ENCODE peak calls at places on chromosomes 11 and 22, in seven cellular contexts. One of them, this sample, is unnamed.

GRCh38 chr11:15923169-15923568 is 433.2 kb downstream of the SOX6 start:
- DNase-seq in GM12865: no peak
- DNase-seq in T-cell: no peak
- DNase-seq in activated gamma-delta T cell treated with anti-CD3 and anti-CD28 coated beads, Interleukin-2, amount 50 U/mL, for 16 hours: no peak
- DNase-seq in KBM-7: no peak
- DNase-seq in coronary artery: no peak
- DNase-seq in NCI-H748 treated with DMSO at 0.1 percent for 48 hours: no peak
- DNase-seq in this sample: no peak

GRCh38 chr22:47345025-47345424 is 582.6 kb downstream of the TBC1D22A start:
- DNase-seq in GM12865: no peak
- DNase-seq in T-cell: no peak
- DNase-seq in activated gamma-delta T cell treated with anti-CD3 and anti-CD28 coated beads, Interleukin-2, amount 50 U/mL, for 16 hours: no peak
- DNase-seq in KBM-7: no peak
- DNase-seq in coronary artery: peak
- DNase-seq in NCI-H748 treated with DMSO at 0.1 percent for 48 hours: no peak
- DNase-seq in this sample: no peak

GRCh38 chr11:16070573-16070972 is 285.8 kb downstream of the SOX6 start:
- DNase-seq in GM12865: no peak
- DNase-seq in T-cell: no peak
- DNase-seq in activated gamma-delta T cell treated with anti-CD3 and anti-CD28 coated beads, Interleukin-2, amount 50 U/mL, for 16 hours: no peak
- DNase-seq in KBM-7: no peak
- DNase-seq in coronary artery: no peak
- DNase-seq in NCI-H748 treated with DMSO at 0.1 percent for 48 hours: no peak
- DNase-seq in this sample: no peak

GRCh38 chr11:31995525-31996123 is 95.2 kb upstream of the RCN1 start:
- DNase-seq in GM12865: peak
- DNase-seq in T-cell: no peak
- DNase-seq in activated gamma-delta T cell treated with anti-CD3 and anti-CD28 coated beads, Interleukin-2, amount 50 U/mL, for 16 hours: no peak
- DNase-seq in KBM-7: no peak
- DNase-seq in coronary artery: no peak
- DNase-seq in NCI-H748 treated with DMSO at 0.1 percent for 48 hours: no peak
- DNase-seq in this sample: no peak

GRCh38 chr11:116424615-116425261 is 348.0 kb downstream of the BUD13 start:
- DNase-seq in GM12865: no peak
- DNase-seq in T-cell: no peak
- DNase-seq in activated gamma-delta T cell treated with anti-CD3 and anti-CD28 coated beads, Interleukin-2, amount 50 U/mL, for 16 hours: no peak
- DNase-seq in KBM-7: no peak
- DNase-seq in coronary artery: no peak
- DNase-seq in NCI-H748 treated with DMSO at 0.1 percent for 48 hours: no peak
- DNase-seq in this sample: no peak

GRCh38 chr22:27239520-27239919 is 562.0 kb downstream of the MN1 start:
- DNase-seq in GM12865: no peak
- DNase-seq in T-cell: no peak
- DNase-seq in activated gamma-delta T cell treated with anti-CD3 and anti-CD28 coated beads, Interleukin-2, amount 50 U/mL, for 16 hours: no peak
- DNase-seq in KBM-7: no peak
- DNase-seq in coronary artery: no peak
- DNase-seq in NCI-H748 treated with DMSO at 0.1 percent for 48 hours: no peak
- DNase-seq in this sample: no peak

GRCh38 chr22:47337161-47337621 is 574.7 kb downstream of the TBC1D22A start:
- DNase-seq in GM12865: no peak
- DNase-seq in T-cell: no peak
- DNase-seq in activated gamma-delta T cell treated with anti-CD3 and anti-CD28 coated beads, Interleukin-2, amount 50 U/mL, for 16 hours: no peak
- DNase-seq in KBM-7: no peak
- DNase-seq in coronary artery: no peak
- DNase-seq in NCI-H748 treated with DMSO at 0.1 percent for 48 hours: no peak
- DNase-seq in this sample: no peak

GRCh38 chr11:68693484-68693882 is 9.1 kb downstream of the GAL start:
- DNase-seq in GM12865: no peak
- DNase-seq in T-cell: no peak
- DNase-seq in activated gamma-delta T cell treated with anti-CD3 and anti-CD28 coated beads, Interleukin-2, amount 50 U/mL, for 16 hours: no peak
- DNase-seq in KBM-7: no peak
- DNase-seq in coronary artery: no peak
- DNase-seq in NCI-H748 treated with DMSO at 0.1 percent for 48 hours: no peak
- DNase-seq in this sample: no peak

GRCh38 chr11:17412488-17413180 is 24.2 kb upstream of the KCNJ11 start:
- DNase-seq in GM12865: no peak
- DNase-seq in T-cell: no peak
- DNase-seq in activated gamma-delta T cell treated with anti-CD3 and anti-CD28 coated beads, Interleukin-2, amount 50 U/mL, for 16 hours: no peak
- DNase-seq in KBM-7: no peak
- DNase-seq in coronary artery: no peak
- DNase-seq in NCI-H748 treated with DMSO at 0.1 percent for 48 hours: peak
- DNase-seq in this sample: no peak

GRCh38 chr22:19579880-19580279 is 55.7 kb upstream of the CLDN5 start:
- DNase-seq in GM12865: peak
- DNase-seq in T-cell: peak
- DNase-seq in activated gamma-delta T cell treated with anti-CD3 and anti-CD28 coated beads, Interleukin-2, amount 50 U/mL, for 16 hours: no peak
- DNase-seq in KBM-7: peak
- DNase-seq in coronary artery: no peak
- DNase-seq in NCI-H748 treated with DMSO at 0.1 percent for 48 hours: no peak
- DNase-seq in this sample: no peak

GRCh38 chr22:40410731-40411505 is 40.5 kb downstream of the SGSM3 start:
- DNase-seq in GM12865: no peak
- DNase-seq in T-cell: no peak
- DNase-seq in activated gamma-delta T cell treated with anti-CD3 and anti-CD28 coated beads, Interleukin-2, amount 50 U/mL, for 16 hours: no peak
- DNase-seq in KBM-7: no peak
- DNase-seq in coronary artery: no peak
- DNase-seq in NCI-H748 treated with DMSO at 0.1 percent for 48 hours: no peak
- DNase-seq in this sample: no peak

GRCh38 chr11:10350341-10350740 is 45.5 kb downstream of the ADM start:
- DNase-seq in GM12865: no peak
- DNase-seq in T-cell: no peak
- DNase-seq in activated gamma-delta T cell treated with anti-CD3 and anti-CD28 coated beads, Interleukin-2, amount 50 U/mL, for 16 hours: no peak
- DNase-seq in KBM-7: no peak
- DNase-seq in coronary artery: no peak
- DNase-seq in NCI-H748 treated with DMSO at 0.1 percent for 48 hours: no peak
- DNase-seq in this sample: no peak

GRCh38 chr11:96306933-96307747 is 35.9 kb downstream of the MAML2 start:
- DNase-seq in GM12865: no peak
- DNase-seq in T-cell: no peak
- DNase-seq in activated gamma-delta T cell treated with anti-CD3 and anti-CD28 coated beads, Interleukin-2, amount 50 U/mL, for 16 hours: no peak
- DNase-seq in KBM-7: no peak
- DNase-seq in coronary artery: peak
- DNase-seq in NCI-H748 treated with DMSO at 0.1 percent for 48 hours: no peak
- DNase-seq in this sample: no peak

GRCh38 chr11:8886332-8886731 is 24.7 kb upstream of the AKIP1 start:
- DNase-seq in GM12865: no peak
- DNase-seq in T-cell: no peak
- DNase-seq in activated gamma-delta T cell treated with anti-CD3 and anti-CD28 coated beads, Interleukin-2, amount 50 U/mL, for 16 hours: no peak
- DNase-seq in KBM-7: no peak
- DNase-seq in coronary artery: no peak
- DNase-seq in NCI-H748 treated with DMSO at 0.1 percent for 48 hours: no peak
- DNase-seq in this sample: no peak

GRCh38 chr22:45506961-45507360 is 4.3 kb downstream of the FBLN1 start:
- DNase-seq in GM12865: no peak
- DNase-seq in T-cell: no peak
- DNase-seq in activated gamma-delta T cell treated with anti-CD3 and anti-CD28 coated beads, Interleukin-2, amount 50 U/mL, for 16 hours: no peak
- DNase-seq in KBM-7: no peak
- DNase-seq in coronary artery: no peak
- DNase-seq in NCI-H748 treated with DMSO at 0.1 percent for 48 hours: no peak
- DNase-seq in this sample: no peak

GRCh38 chr11:134032501-134033091 is 36.3 kb upstream of the JAM3 start:
- DNase-seq in GM12865: no peak
- DNase-seq in T-cell: no peak
- DNase-seq in activated gamma-delta T cell treated with anti-CD3 and anti-CD28 coated beads, Interleukin-2, amount 50 U/mL, for 16 hours: no peak
- DNase-seq in KBM-7: no peak
- DNase-seq in coronary artery: no peak
- DNase-seq in NCI-H748 treated with DMSO at 0.1 percent for 48 hours: no peak
- DNase-seq in this sample: no peak

GRCh38 chr11:33410086-33410765 is 153.0 kb downstream of the HIPK3 start:
- DNase-seq in GM12865: no peak
- DNase-seq in T-cell: no peak
- DNase-seq in activated gamma-delta T cell treated with anti-CD3 and anti-CD28 coated beads, Interleukin-2, amount 50 U/mL, for 16 hours: no peak
- DNase-seq in KBM-7: no peak
- DNase-seq in coronary artery: no peak
- DNase-seq in NCI-H748 treated with DMSO at 0.1 percent for 48 hours: no peak
- DNase-seq in this sample: no peak

GRCh38 chr11:612201-612960 is 3.4 kb downstream of the IRF7 start:
- DNase-seq in GM12865: peak
- DNase-seq in T-cell: no peak
- DNase-seq in activated gamma-delta T cell treated with anti-CD3 and anti-CD28 coated beads, Interleukin-2, amount 50 U/mL, for 16 hours: no peak
- DNase-seq in KBM-7: peak
- DNase-seq in coronary artery: no peak
- DNase-seq in NCI-H748 treated with DMSO at 0.1 percent for 48 hours: no peak
- DNase-seq in this sample: no peak

GRCh38 chr11:13767461-13767860 is 99.0 kb downstream of the FAR1 start:
- DNase-seq in GM12865: no peak
- DNase-seq in T-cell: no peak
- DNase-seq in activated gamma-delta T cell treated with anti-CD3 and anti-CD28 coated beads, Interleukin-2, amount 50 U/mL, for 16 hours: no peak
- DNase-seq in KBM-7: no peak
- DNase-seq in coronary artery: no peak
- DNase-seq in NCI-H748 treated with DMSO at 0.1 percent for 48 hours: no peak
- DNase-seq in this sample: no peak

GRCh38 chr22:35510481-35510934 is 30.1 kb upstream of the RASD2 start:
- DNase-seq in GM12865: no peak
- DNase-seq in T-cell: no peak
- DNase-seq in activated gamma-delta T cell treated with anti-CD3 and anti-CD28 coated beads, Interleukin-2, amount 50 U/mL, for 16 hours: no peak
- DNase-seq in KBM-7: no peak
- DNase-seq in coronary artery: no peak
- DNase-seq in NCI-H748 treated with DMSO at 0.1 percent for 48 hours: no peak
- DNase-seq in this sample: no peak

GRCh38 chr22:44491666-44492405 is 6.2 kb downstream of the RTL6 start:
- DNase-seq in GM12865: no peak
- DNase-seq in T-cell: no peak
- DNase-seq in activated gamma-delta T cell treated with anti-CD3 and anti-CD28 coated beads, Interleukin-2, amount 50 U/mL, for 16 hours: no peak
- DNase-seq in KBM-7: no peak
- DNase-seq in coronary artery: no peak
- DNase-seq in NCI-H748 treated with DMSO at 0.1 percent for 48 hours: no peak
- DNase-seq in this sample: no peak